ENCODE peak calls at places on chromosome X, in ten cellular contexts. W is lower lobe of right lung, U is coronary artery, S is GM23338, M is Peyer's patch, V is fibroblast of lung, Z is mesendoderm, E is A549, D is tibial nerve, G is heart right ventricle. I is an unnamed sample.

GRCh38 chrX:17738737-17739535 is 1.6 kb downstream of the SCML1 start:
- DNase-seq in Z (no peak), G (no peak), U (no peak), M (no peak), V (peak; percentile 6), S (no peak), E (no peak), W (no peak), D (no peak), I (no peak)

GRCh38 chrX:154739952-154740351 is 10.9 kb downstream of the GAB3 start:
- DNase-seq in E (no peak), G (no peak), S (no peak), U (no peak), W (no peak), V (no peak), Z (no peak), D (no peak), M (no peak), I (no peak)

GRCh38 chrX:22134681-22135080 is 102.6 kb downstream of the PHEX start:
- DNase-seq in E (peak; percentile 48), D (no peak), W (no peak), M (no peak), Z (peak; percentile 33), G (no peak), S (no peak), U (no peak), V (peak; percentile 90), I (no peak)

GRCh38 chrX:17595456-17596035 is 141.7 kb upstream of the SCML1 start:
- DNase-seq in S (no peak), V (peak; percentile 52), D (no peak), Z (no peak), U (no peak), E (peak; percentile 26), M (no peak), W (no peak), G (no peak), I (no peak)

GRCh38 chrX:130212371-130212770 is 40.6 kb downstream of the RAB33A start:
- DNase-seq in Z (no peak), S (no peak), D (no peak), G (no peak), M (no peak), V (no peak), W (no peak), E (no peak), U (no peak), I (no peak)

GRCh38 chrX:40877869-40878268 is 142.5 kb upstream of the MED14 start:
- DNase-seq in D (no peak), E (peak; percentile 37), W (no peak), S (no peak), V (peak; percentile 67), U (no peak), Z (no peak), G (no peak), M (no peak), I (no peak)

GRCh38 chrX:106875151-106875550 is 28.0 kb downstream of the RIPPLY1 start:
- DNase-seq in M (no peak), D (no peak), W (no peak), G (no peak), Z (peak; percentile 4), S (no peak), U (no peak), E (no peak), V (peak; percentile 63), I (no peak)

GRCh38 chrX:133191739-133192039 is 26.5 kb downstream of the TFDP3 start:
- DNase-seq in E (no peak), Z (no peak), S (no peak), W (no peak), G (no peak), U (no peak), D (no peak), V (no peak), M (no peak), I (no peak)

GRCh38 chrX:68417651-68418050 is 15.6 kb downstream of the OPHN1 start:
- DNase-seq in M (no peak), S (no peak), G (no peak), E (no peak), D (no peak), V (no peak), W (no peak), U (no peak), Z (no peak), I (no peak)

GRCh38 chrX:121579016-121579760 is 531.8 kb downstream of the GLUD2 start:
- DNase-seq in G (peak; percentile 13), S (peak; percentile 3), D (no peak), V (no peak), W (no peak), E (peak; percentile 33), M (no peak), U (no peak), Z (peak; percentile 7), I (no peak)

GRCh38 chrX:76366972-76367371 is 60.5 kb upstream of the MAGEE1 start:
- DNase-seq in G (no peak), W (no peak), E (no peak), D (no peak), V (no peak), S (no peak), Z (no peak), M (no peak), U (no peak), I (no peak)

GRCh38 chrX:916235-916609 is 285.6 kb downstream of the SHOX start:
- DNase-seq in G (no peak), W (no peak), E (no peak), Z (no peak), U (no peak), D (no peak), V (no peak), S (no peak), M (no peak), I (no peak)

GRCh38 chrX:19373034-19373891 is 29.5 kb downstream of the PDHA1 start:
- DNase-seq in Z (peak; percentile 67), D (no peak), G (no peak), E (no peak), W (no peak), M (no peak), V (no peak), S (peak; percentile 56), U (no peak), I (no peak)

GRCh38 chrX:17525266-17525665 is 150.3 kb downstream of the NHS start:
- DNase-seq in G (no peak), U (no peak), D (no peak), M (no peak), Z (no peak), W (no peak), E (no peak), V (no peak), S (no peak), I (no peak)

GRCh38 chrX:11953615-11954014 is 184.7 kb upstream of the FRMPD4 start:
- DNase-seq in Z (peak; percentile 43), V (peak; percentile 11), S (no peak), G (no peak), W (no peak), E (peak; percentile 95), D (no peak), U (no peak), M (no peak), I (no peak)
- H3K27ac ChIP-seq in Z (no peak overlapping the region), V (no peak overlapping the region), S (no peak overlapping the region), G (no peak overlapping the region), W (no peak overlapping the region), E (peak overlapping the region; percentile 79), D (no peak overlapping the region), U (no peak overlapping the region), M (no peak overlapping the region), I (peak overlapping the region; percentile 86)

GRCh38 chrX:124984140-124984813 is 335.4 kb upstream of the TEX13C start:
- DNase-seq in D (no peak), W (no peak), S (no peak), G (no peak), E (no peak), Z (no peak), U (no peak), M (no peak), V (no peak), I (no peak)
- H3K4me3 ChIP-seq in D (no peak overlapping the region), W (no peak overlapping the region), S (no peak overlapping the region), G (no peak overlapping the region), E (no peak overlapping the region), Z (no peak overlapping the region), U (no peak overlapping the region), M (no peak overlapping the region), V (no peak overlapping the region), I (no peak overlapping the region)

GRCh38 chrX:39774804-39775112 is 323.0 kb downstream of the BCOR start:
- DNase-seq in D (no peak), Z (no peak), U (no peak), V (no peak), G (no peak), W (no peak), S (no peak), M (no peak), E (no peak), I (no peak)

GRCh38 chrX:39771089-39771488 is 326.7 kb downstream of the BCOR start:
- DNase-seq in U (no peak), V (no peak), E (no peak), M (no peak), Z (no peak), D (no peak), G (no peak), W (no peak), S (no peak), I (no peak)

GRCh38 chrX:39772057-39772832 is 325.5 kb downstream of the BCOR start:
- DNase-seq in V (peak; percentile 28), Z (peak; percentile 87), W (peak; percentile 47), D (no peak), S (peak; percentile 71), M (no peak), U (no peak), E (no peak), G (no peak), I (no peak)

GRCh38 chrX:39773150-39773549 is 324.6 kb downstream of the BCOR start:
- DNase-seq in V (no peak), S (no peak), Z (no peak), U (no peak), E (no peak), M (no peak), G (no peak), D (no peak), W (no peak), I (no peak)

GRCh38 chrX:39773923-39774803 is 323.6 kb downstream of the BCOR start:
- DNase-seq in M (no peak), D (no peak), Z (no peak), V (peak; percentile 14), G (no peak), S (no peak), U (no peak), W (no peak), E (no peak), I (no peak)
- H3K27ac ChIP-seq in M (no peak overlapping the region), D (no peak overlapping the region), Z (peak overlapping the region; percentile 31), V (no peak overlapping the region), G (no peak overlapping the region), S (peak overlapping the region; percentile 92), U (no peak overlapping the region), W (no peak overlapping the region), E (no peak overlapping the region), I (no peak overlapping the region)

DNA sequence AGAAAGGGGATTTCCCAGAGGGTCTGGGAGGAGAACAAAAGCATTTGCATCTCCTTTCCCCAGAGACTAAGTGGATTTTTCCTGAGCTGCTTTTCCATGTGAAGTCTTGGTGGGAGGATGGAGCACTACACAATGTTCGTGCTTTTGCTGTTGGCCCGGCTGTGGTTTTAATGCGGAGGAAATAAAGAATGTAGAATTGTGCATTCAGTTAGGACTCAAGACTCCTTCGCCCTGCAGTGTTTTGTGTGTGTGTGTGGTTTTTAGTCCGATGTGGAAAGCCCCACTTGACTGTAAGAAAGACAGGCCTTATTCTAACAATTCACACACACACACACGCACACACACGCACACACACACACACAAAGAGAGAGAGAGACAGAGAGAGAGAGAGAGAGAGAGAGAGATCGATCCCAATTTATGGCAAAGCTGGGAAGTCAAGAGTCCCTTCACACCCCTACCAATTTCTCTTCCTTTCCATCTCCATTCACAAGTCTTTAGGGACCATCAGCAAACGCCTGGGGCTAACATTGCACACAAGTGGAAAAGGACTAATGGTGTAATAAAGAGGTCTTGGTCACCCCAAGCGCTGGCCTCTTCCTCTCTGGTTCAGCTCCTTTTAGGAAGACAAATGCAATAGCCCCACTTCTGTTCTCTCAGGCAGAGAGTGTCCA is 44.2 kb downstream of the CLDN34 start:
- DNase-seq in Z (peak; percentile 57), D (no peak), M (no peak), S (peak; percentile 50), G (no peak), V (no peak), U (no peak), E (no peak), W (no peak), I (no peak)
- H3K4me3 ChIP-seq in Z (no peak overlapping the region), D (no peak overlapping the region), M (no peak overlapping the region), S (peak overlapping the region; percentile 33), G (no peak overlapping the region), V (no peak overlapping the region), U (no peak overlapping the region), E (no peak overlapping the region), W (no peak overlapping the region), I (no peak overlapping the region)

I was measured in RWPE2.